ENCODE peak calls at places on chromosomes 16 and 17, in five cellular contexts. One of them, this sample, is unnamed.

GRCh38 chr16:88803264-88803987 is at the start of gene CDT1:
- DNase-seq in ascending aorta: no peak
- DNase-seq in HepG2: peak; percentile 65
- DNase-seq in tibial artery: peak; percentile 91
- DNase-seq in thoracic aorta: no peak
- DNase-seq in this sample: peak; percentile 86

GRCh38 chr16:5874899-5875298 is 777.3 kb upstream of the EEF2KMT start:
- DNase-seq in ascending aorta: no peak
- DNase-seq in tibial artery: no peak
- DNase-seq in thoracic aorta: no peak
- DNase-seq in HepG2: no peak
- DNase-seq in this sample: no peak

GRCh38 chr16:72983241-72983640 is 64.7 kb downstream of the ZFHX3 start:
- DNase-seq in HepG2: no peak
- DNase-seq in ascending aorta: no peak
- DNase-seq in thoracic aorta: no peak
- DNase-seq in tibial artery: peak; percentile 57
- DNase-seq in this sample: no peak

GRCh38 chr17:7393613-7394451 is 493 bp downstream of the PLSCR3 start:
- DNase-seq in tibial artery: no peak
- DNase-seq in ascending aorta: no peak
- DNase-seq in HepG2: no peak
- DNase-seq in thoracic aorta: no peak
- DNase-seq in this sample: no peak

GRCh38 chr16:85999778-86000177 is 100.8 kb downstream of the IRF8 start:
- DNase-seq in ascending aorta: no peak
- DNase-seq in thoracic aorta: no peak
- DNase-seq in HepG2: no peak
- DNase-seq in tibial artery: no peak
- DNase-seq in this sample: no peak

GRCh38 chr16:3643095-3643730 is 11.3 kb upstream of the DNASE1 start:
- DNase-seq in thoracic aorta: no peak
- DNase-seq in tibial artery: peak; percentile 53
- DNase-seq in HepG2: no peak
- DNase-seq in ascending aorta: no peak
- DNase-seq in this sample: no peak

GRCh38 chr16:4474192-4474961 is at the start of gene NMRAL1:
- DNase-seq in ascending aorta: peak; percentile 70
- DNase-seq in HepG2: peak; percentile 82
- DNase-seq in tibial artery: peak; percentile 95
- DNase-seq in thoracic aorta: peak; percentile 64
- DNase-seq in this sample: peak; percentile 91

GRCh38 chr17:50575581-50576210 is 15.2 kb downstream of the CACNA1G start:
- DNase-seq in thoracic aorta: no peak
- DNase-seq in HepG2: no peak
- DNase-seq in tibial artery: no peak
- DNase-seq in ascending aorta: no peak
- DNase-seq in this sample: no peak

GRCh38 chr16:87463722-87464690 is 28.8 kb downstream of the ZCCHC14 start:
- DNase-seq in thoracic aorta: no peak
- DNase-seq in HepG2: peak; percentile 30
- DNase-seq in tibial artery: no peak
- DNase-seq in ascending aorta: peak; percentile 28
- DNase-seq in this sample: peak; percentile 59

GRCh38 chr17:6752068-6752909 is 3.6 kb upstream of the XAF1 start:
- DNase-seq in tibial artery: peak; percentile 81
- DNase-seq in HepG2: peak; percentile 81
- DNase-seq in ascending aorta: peak; percentile 31
- DNase-seq in thoracic aorta: peak; percentile 15
- DNase-seq in this sample: no peak

GRCh38 chr16:1920727-1921155 is 2.5 kb upstream of the HS3ST6 start:
- DNase-seq in ascending aorta: no peak
- DNase-seq in HepG2: no peak
- DNase-seq in thoracic aorta: no peak
- DNase-seq in tibial artery: no peak
- DNase-seq in this sample: no peak

GRCh38 chr17:64001763-64002529 is 3.8 kb downstream of the PRR29 start:
- DNase-seq in tibial artery: no peak
- DNase-seq in ascending aorta: no peak
- DNase-seq in thoracic aorta: no peak
- DNase-seq in HepG2: no peak
- DNase-seq in this sample: peak; percentile 85

GRCh38 chr17:74452841-74453661 is 13.4 kb upstream of the CD300A start:
- DNase-seq in tibial artery: no peak
- DNase-seq in ascending aorta: no peak
- DNase-seq in HepG2: no peak
- DNase-seq in thoracic aorta: no peak
- DNase-seq in this sample: peak; percentile 69
- H3K4me3 ChIP-seq in tibial artery: peak overlapping the region; percentile 44
- H3K4me3 ChIP-seq in ascending aorta: peak overlapping the region; percentile 64
- H3K4me3 ChIP-seq in HepG2: peak overlapping the region; percentile 76
- H3K4me3 ChIP-seq in thoracic aorta: peak overlapping the region; percentile 75
- H3K4me3 ChIP-seq in this sample: peak overlapping the region; percentile 42

DNA sequence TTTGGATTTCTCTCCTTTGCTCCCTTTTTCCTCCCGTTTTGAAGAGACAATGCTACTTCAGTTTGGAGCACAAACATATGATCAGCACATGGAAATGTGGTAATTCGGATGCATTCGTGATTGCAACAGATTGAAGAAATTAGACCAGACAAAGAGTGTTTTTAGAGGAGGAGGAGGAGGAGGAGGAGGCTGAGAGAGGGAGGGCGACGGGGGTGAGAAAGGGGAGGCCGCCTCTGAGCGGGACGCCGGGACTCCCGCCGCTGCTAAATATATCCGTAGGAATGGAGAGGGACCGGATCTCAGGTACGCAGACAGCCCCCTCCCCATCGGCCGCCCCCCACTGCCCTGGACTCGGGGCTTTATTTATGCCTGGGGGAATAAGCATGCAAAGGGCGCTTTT is 179.3 kb downstream of the SEC14L1 start:
- DNase-seq in thoracic aorta: no peak
- DNase-seq in ascending aorta: no peak
- DNase-seq in tibial artery: peak; percentile 80
- DNase-seq in HepG2: no peak
- DNase-seq in this sample: peak; percentile 46
- H3K27ac ChIP-seq in thoracic aorta: peak overlapping the region; percentile 98
- H3K27ac ChIP-seq in ascending aorta: peak overlapping the region; percentile 98
- H3K27ac ChIP-seq in tibial artery: peak overlapping the region; percentile 92
- H3K27ac ChIP-seq in HepG2: no peak overlapping the region
- H3K27ac ChIP-seq in this sample: peak overlapping the region; percentile 89

GRCh38 chr17:69769050-69769449 is 306.0 kb upstream of the KCNJ16 start:
- DNase-seq in thoracic aorta: no peak
- DNase-seq in HepG2: no peak
- DNase-seq in tibial artery: no peak
- DNase-seq in ascending aorta: no peak
- DNase-seq in this sample: no peak
- H3K4me3 ChIP-seq in thoracic aorta: no peak overlapping the region
- H3K4me3 ChIP-seq in HepG2: no peak overlapping the region
- H3K4me3 ChIP-seq in tibial artery: no peak overlapping the region
- H3K4me3 ChIP-seq in ascending aorta: no peak overlapping the region
- H3K4me3 ChIP-seq in this sample: no peak overlapping the region

GRCh38 chr17:29148790-29149430 is 31.3 kb downstream of the MYO18A start:
- DNase-seq in tibial artery: peak; percentile 97
- DNase-seq in ascending aorta: peak; percentile 88
- DNase-seq in HepG2: peak; percentile 87
- DNase-seq in thoracic aorta: peak; percentile 67
- DNase-seq in this sample: peak; percentile 94

GRCh38 chr17:29146369-29146972 is 33.7 kb downstream of the MYO18A start:
- DNase-seq in thoracic aorta: no peak
- DNase-seq in HepG2: no peak
- DNase-seq in tibial artery: no peak
- DNase-seq in ascending aorta: no peak
- DNase-seq in this sample: no peak

GRCh38 chr17:29149431-29150064 is 30.6 kb downstream of the MYO18A start:
- DNase-seq in tibial artery: peak; percentile 76
- DNase-seq in thoracic aorta: no peak
- DNase-seq in HepG2: no peak
- DNase-seq in ascending aorta: no peak
- DNase-seq in this sample: no peak

GRCh38 chr17:29148257-29148789 is 31.9 kb downstream of the MYO18A start:
- DNase-seq in HepG2: no peak
- DNase-seq in tibial artery: no peak
- DNase-seq in ascending aorta: no peak
- DNase-seq in thoracic aorta: no peak
- DNase-seq in this sample: no peak

GRCh38 chr17:29147682-29148081 is 32.5 kb downstream of the MYO18A start:
- DNase-seq in thoracic aorta: no peak
- DNase-seq in ascending aorta: no peak
- DNase-seq in HepG2: peak; percentile 37
- DNase-seq in tibial artery: no peak
- DNase-seq in this sample: no peak
- H3K27ac ChIP-seq in thoracic aorta: no peak overlapping the region
- H3K27ac ChIP-seq in ascending aorta: peak overlapping the region; percentile 76
- H3K27ac ChIP-seq in HepG2: peak overlapping the region; percentile 64
- H3K27ac ChIP-seq in tibial artery: peak overlapping the region; percentile 84
- H3K27ac ChIP-seq in this sample: peak overlapping the region; percentile 87

GRCh38 chr17:9218068-9218635 is 196.8 kb downstream of the NTN1 start:
- DNase-seq in ascending aorta: no peak
- DNase-seq in thoracic aorta: no peak
- DNase-seq in HepG2: no peak
- DNase-seq in tibial artery: no peak
- DNase-seq in this sample: no peak

GRCh38 chr17:9215465-9215864 is 194.2 kb downstream of the NTN1 start:
- DNase-seq in HepG2: no peak
- DNase-seq in ascending aorta: no peak
- DNase-seq in tibial artery: no peak
- DNase-seq in thoracic aorta: no peak
- DNase-seq in this sample: no peak

GRCh38 chr17:9218911-9219310 is 197.6 kb downstream of the NTN1 start:
- DNase-seq in HepG2: no peak
- DNase-seq in ascending aorta: no peak
- DNase-seq in tibial artery: no peak
- DNase-seq in thoracic aorta: no peak
- DNase-seq in this sample: no peak

GRCh38 chr17:9219631-9220415 is 198.5 kb downstream of the NTN1 start:
- DNase-seq in ascending aorta: no peak
- DNase-seq in thoracic aorta: no peak
- DNase-seq in HepG2: no peak
- DNase-seq in tibial artery: no peak
- DNase-seq in this sample: peak; percentile 41

GRCh38 chr17:9217151-9218067 is 196.1 kb downstream of the NTN1 start:
- DNase-seq in tibial artery: no peak
- DNase-seq in HepG2: peak; percentile 18
- DNase-seq in thoracic aorta: no peak
- DNase-seq in ascending aorta: no peak
- DNase-seq in this sample: no peak
- H3K4me3 ChIP-seq in tibial artery: no peak overlapping the region
- H3K4me3 ChIP-seq in HepG2: no peak overlapping the region
- H3K4me3 ChIP-seq in thoracic aorta: no peak overlapping the region
- H3K4me3 ChIP-seq in ascending aorta: no peak overlapping the region
- H3K4me3 ChIP-seq in this sample: no peak overlapping the region

GRCh38 chr17:80650751-80651173 is 106.1 kb downstream of the RPTOR start:
- DNase-seq in ascending aorta: no peak
- DNase-seq in tibial artery: no peak
- DNase-seq in thoracic aorta: no peak
- DNase-seq in HepG2: no peak
- DNase-seq in this sample: no peak

GRCh38 chr17:80649672-80650338 is 105.2 kb downstream of the RPTOR start:
- DNase-seq in tibial artery: no peak
- DNase-seq in HepG2: peak; percentile 77
- DNase-seq in ascending aorta: no peak
- DNase-seq in thoracic aorta: peak; percentile 65
- DNase-seq in this sample: peak; percentile 51

GRCh38 chr17:80650339-80650672 is 105.7 kb downstream of the RPTOR start:
- DNase-seq in tibial artery: no peak
- DNase-seq in HepG2: no peak
- DNase-seq in thoracic aorta: no peak
- DNase-seq in ascending aorta: no peak
- DNase-seq in this sample: no peak

GRCh38 chr17:80647746-80648145 is 103.1 kb downstream of the RPTOR start:
- DNase-seq in ascending aorta: no peak
- DNase-seq in HepG2: no peak
- DNase-seq in tibial artery: no peak
- DNase-seq in thoracic aorta: no peak
- DNase-seq in this sample: no peak

DNA sequence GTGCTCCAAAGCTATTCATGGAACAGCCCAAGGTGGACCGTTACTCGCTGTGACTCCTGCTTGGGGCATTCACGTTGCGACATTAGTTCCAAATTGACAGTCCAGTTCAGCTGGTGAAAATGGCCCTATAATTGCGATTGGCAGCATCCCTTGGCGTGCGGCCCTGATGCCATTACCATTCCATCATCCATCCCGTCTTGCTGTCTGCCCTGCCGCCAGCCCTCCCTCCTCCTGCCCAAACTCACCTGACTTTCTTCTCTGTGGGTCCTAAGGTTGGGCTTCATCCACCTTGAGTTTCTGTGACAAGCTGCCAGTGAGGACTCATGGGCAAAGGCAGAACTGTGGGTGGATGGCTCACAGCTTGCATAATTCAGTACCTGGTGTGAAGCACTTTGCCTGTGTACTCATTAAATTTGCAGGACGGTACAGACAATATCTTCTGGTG is 104.6 kb downstream of the RPTOR start:
- DNase-seq in thoracic aorta: no peak
- DNase-seq in HepG2: no peak
- DNase-seq in ascending aorta: no peak
- DNase-seq in tibial artery: no peak
- DNase-seq in this sample: no peak
- H3K27ac ChIP-seq in thoracic aorta: no peak overlapping the region
- H3K27ac ChIP-seq in HepG2: no peak overlapping the region
- H3K27ac ChIP-seq in ascending aorta: no peak overlapping the region
- H3K27ac ChIP-seq in tibial artery: no peak overlapping the region
- H3K27ac ChIP-seq in this sample: no peak overlapping the region

DNA sequence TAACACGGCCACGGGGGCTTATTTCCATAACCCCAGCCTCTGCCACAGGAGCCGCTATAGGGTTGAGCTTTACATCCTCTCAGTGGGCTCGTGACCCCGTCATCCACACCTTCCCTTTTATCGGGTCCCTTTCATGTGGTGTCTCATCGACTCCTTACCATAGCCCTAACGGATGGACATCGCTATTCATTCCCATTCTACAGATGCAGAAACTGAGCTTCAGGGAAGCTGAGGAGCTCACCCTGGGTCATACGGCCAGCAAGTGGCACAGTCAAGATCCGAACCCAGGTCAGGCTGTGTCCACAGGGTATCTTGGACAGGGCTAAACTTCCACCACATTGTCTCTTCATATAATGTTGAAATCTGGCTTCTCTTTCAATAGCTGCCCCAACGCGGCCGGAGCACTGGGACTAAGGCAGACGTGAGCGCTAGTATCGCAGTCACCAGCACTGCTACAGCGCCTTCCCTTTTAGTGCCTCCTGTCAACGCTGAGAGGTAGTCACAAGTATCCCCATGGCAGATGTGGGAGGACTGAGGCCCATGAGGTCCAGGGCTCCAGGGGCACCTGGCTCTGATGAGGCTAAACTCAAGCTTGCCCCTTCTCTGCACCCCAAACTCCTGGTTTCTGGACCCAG is 50.8 kb downstream of the SOCS1 start:
- DNase-seq in HepG2: no peak
- DNase-seq in ascending aorta: no peak
- DNase-seq in tibial artery: no peak
- DNase-seq in thoracic aorta: no peak
- DNase-seq in this sample: no peak
- H3K4me3 ChIP-seq in HepG2: peak overlapping the region; percentile 38
- H3K4me3 ChIP-seq in ascending aorta: no peak overlapping the region
- H3K4me3 ChIP-seq in tibial artery: no peak overlapping the region
- H3K4me3 ChIP-seq in thoracic aorta: no peak overlapping the region
- H3K4me3 ChIP-seq in this sample: no peak overlapping the region

This sample was measured in left lung.